ENCODE peak calls at places on chromosomes 5 and 9, in five cellular contexts. J is HepG2, W is H1, G is GM12878, F is K562. S is an unnamed sample.

GRCh38 chr5:3833566-3833965 is 237.9 kb downstream of the IRX1 start:
- DNase-seq in J (no peak), W (no peak), G (no peak), F (no peak), S (no peak)

GRCh38 chr9:87119328-87119881 is 172.1 kb upstream of the GAS1 start:
- DNase-seq in J (no peak), W (no peak), G (no peak), F (no peak), S (no peak)

GRCh38 chr5:7244208-7244607 is 151.7 kb upstream of the ADCY2 start:
- DNase-seq in J (no peak), W (no peak), G (no peak), F (no peak), S (no peak)

GRCh38 chr5:134506054-134507039 is 19.1 kb upstream of the JADE2 start:
- DNase-seq in J (peak), W (peak), G (no peak), F (peak), S (peak)

GRCh38 chr5:37495668-37496067 is 116.5 kb downstream of the WDR70 start:
- DNase-seq in J (no peak), W (no peak), G (no peak), F (no peak), S (no peak)

GRCh38 chr5:109690456-109691247 is 925 bp downstream of the MAN2A1 start:
- DNase-seq in J (peak), W (peak), G (no peak), F (peak), S (peak)

GRCh38 chr5:4584982-4585381 is 555.1 kb upstream of the ADAMTS16 start:
- DNase-seq in J (no peak), W (no peak), G (no peak), F (no peak), S (no peak)

GRCh38 chr9:117825609-117826347 is 121.6 kb downstream of the TLR4 start:
- DNase-seq in J (no peak), W (no peak), G (peak), F (no peak), S (no peak)

GRCh38 chr5:108727639-108728565 is 19.8 kb upstream of the FER start:
- DNase-seq in J (peak), W (peak), G (no peak), F (peak), S (peak)

GRCh38 chr5:171629221-171630005 is 156.2 kb upstream of the SMIM23 start:
- DNase-seq in J (no peak), W (no peak), G (no peak), F (peak), S (peak)

GRCh38 chr5:102591650-102592049 is 92.8 kb upstream of the SLCO6A1 start:
- DNase-seq in J (no peak), W (no peak), G (peak), F (no peak), S (no peak)

GRCh38 chr5:146667633-146668032 is 151.6 kb upstream of the GPR151 start:
- DNase-seq in J (no peak), W (no peak), G (no peak), F (no peak), S (no peak)

GRCh38 chr5:52727568-52727967 is 60.1 kb upstream of the ITGA1 start:
- DNase-seq in J (no peak), W (no peak), G (no peak), F (no peak), S (no peak)

GRCh38 chr5:163509288-163510040 is 4.0 kb downstream of the MAT2B start:
- DNase-seq in J (peak), W (no peak), G (no peak), F (peak), S (no peak)

GRCh38 chr9:75990181-75990580 is 99.7 kb downstream of the PCSK5 start:
- DNase-seq in J (no peak), W (no peak), G (no peak), F (no peak), S (no peak)
- TF ChIP-seq POLR2AphosphoS5 in J (no peak), W (no peak), G (no peak), F (no peak), S (no peak)

GRCh38 chr5:33118761-33119415 is 321.9 kb upstream of the TARS1 start:
- DNase-seq in J (no peak), W (no peak), G (no peak), F (no peak), S (no peak)
- TF ChIP-seq CEBPB in J (no peak), W (no peak), G (no peak), F (no peak), S (no peak)

GRCh38 chr9:18473551-18474279 is at the start of gene ADAMTSL1:
- DNase-seq in J (no peak), W (peak), G (no peak), F (no peak), S (no peak)
- TF ChIP-seq POLR2AphosphoS5 in J (no peak), W (no peak), G (no peak), F (no peak), S (no peak)

GRCh38 chr9:114237781-114238180 is 82.4 kb downstream of the COL27A1 start:
- DNase-seq in J (no peak), W (no peak), G (no peak), F (no peak), S (no peak)

GRCh38 chr9:114240216-114240615 is 82.7 kb upstream of the ORM1 start:
- DNase-seq in J (no peak), W (no peak), G (no peak), F (no peak), S (no peak)

GRCh38 chr9:114238471-114238870 is 83.1 kb downstream of the COL27A1 start:
- DNase-seq in J (no peak), W (no peak), G (no peak), F (no peak), S (no peak)

GRCh38 chr9:114240647-114241558 is 82.0 kb upstream of the ORM1 start:
- DNase-seq in J (no peak), W (no peak), G (no peak), F (no peak), S (no peak)

GRCh38 chr9:114238919-114239879 is 83.7 kb upstream of the ORM1 start:
- DNase-seq in J (peak), W (no peak), G (no peak), F (peak), S (no peak)
- TF ChIP-seq CEBPB in J (no peak), W (no peak), G (no peak), F (no peak), S (no peak)